ENCODE peak calls at places on chromosome 5, in six cellular contexts. I is sigmoid colon, J is upper lobe of left lung, D is ovary, H is suprapubic skin, B is K562. M is an unnamed sample.
A peak's percentile ranks its signal among the peaks of the same experiment; 100 is the strongest.

GRCh38 chr5:40628428-40628827 is 51.3 kb upstream of the PTGER4 start:
- DNase-seq in B (no peak), I (no peak), H (no peak), D (no peak), J (no peak), M (no peak)

GRCh38 chr5:127785098-127785927 is 82.1 kb downstream of the CCDC192 start:
- DNase-seq in H (no peak), J (no peak), B (no peak), D (no peak), I (no peak), M (no peak)

GRCh38 chr5:88113429-88113828 is 155.2 kb downstream of the TMEM161B start:
- DNase-seq in D (no peak), H (no peak), I (no peak), B (no peak), J (no peak), M (no peak)

GRCh38 chr5:137498301-137498735 is 808 bp downstream of the SPOCK1 start:
- DNase-seq in H (peak; percentile 79), B (no peak), I (no peak), D (no peak), J (peak; percentile 88), M (peak; percentile 84)

GRCh38 chr5:53167836-53168235 is 58.3 kb upstream of the MOCS2 start:
- DNase-seq in B (no peak), I (peak; percentile 78), H (no peak), J (no peak), D (no peak), M (no peak)

GRCh38 chr5:181191526-181192336 is 13.3 kb downstream of the TRIM7 start:
- DNase-seq in I (peak; percentile 97), D (peak; percentile 95), J (peak; percentile 100), H (peak; percentile 98), B (peak; percentile 85), M (peak; percentile 100)

GRCh38 chr5:1538741-1539392 is 15.1 kb upstream of the LPCAT1 start:
- DNase-seq in D (peak; percentile 7), J (no peak), H (peak; percentile 43), I (peak; percentile 46), B (no peak), M (no peak)

GRCh38 chr5:149485655-149486615 is 65.3 kb downstream of the CSNK1A1 start:
- DNase-seq in D (no peak), I (peak; percentile 96), B (no peak), J (no peak), H (no peak), M (peak; percentile 98)

GRCh38 chr5:98775962-98776687 is 2.7 kb downstream of the RGMB start:
- DNase-seq in J (no peak), B (no peak), H (no peak), I (no peak), D (no peak), M (no peak)

GRCh38 chr5:23332650-23333251 is 174.7 kb upstream of the PRDM9 start:
- DNase-seq in J (no peak), B (no peak), D (no peak), H (no peak), I (no peak), M (no peak)

GRCh38 chr5:65833780-65834179 is 92.6 kb upstream of the ERBIN start:
- DNase-seq in D (no peak), J (no peak), I (no peak), B (no peak), H (no peak), M (no peak)
- H3K27me3 ChIP-seq in D (no peaks in the 10 kb centered on the region), J (no peaks in the 10 kb centered on the region), I (no peaks in the 10 kb centered on the region), B (no peaks in the 10 kb centered on the region), H (no peaks in the 10 kb centered on the region), M (no peaks in the 10 kb centered on the region)

GRCh38 chr5:34913072-34913471 is 2.2 kb downstream of the RAD1 start:
- DNase-seq in J (no peak), D (no peak), B (no peak), I (no peak), H (no peak), M (no peak)

GRCh38 chr5:34915856-34916192 is 313 bp downstream of the BRIX1 start:
- DNase-seq in H (no peak), B (no peak), I (no peak), J (no peak), D (no peak), M (no peak)

GRCh38 chr5:34914671-34915138 is 599 bp downstream of the RAD1 start:
- DNase-seq in B (peak; percentile 47), I (peak; percentile 69), J (no peak), D (peak; percentile 65), H (peak; percentile 80), M (no peak)

GRCh38 chr5:34916518-34916917 is 1.0 kb downstream of the BRIX1 start:
- DNase-seq in B (no peak), I (no peak), D (no peak), J (no peak), H (no peak), M (no peak)

GRCh38 chr5:34915139-34915855 is at the start of the genes BRIX1 and RAD1:
- DNase-seq in D (peak; percentile 92), I (peak; percentile 97), H (peak; percentile 97), B (peak; percentile 84), J (peak; percentile 98), M (peak; percentile 97)
- H3K4me3 ChIP-seq in D (peak within 1 kb of the TSS; percentile 87), I (peak within 1 kb of the TSS; percentile 99), H (peak within 1 kb of the TSS; percentile 91), B (peak within 1 kb of the TSS; percentile 94), J (peak within 1 kb of the TSS; percentile 85), M (peak within 1 kb of the TSS; percentile 72)

GRCh38 chr5:122586351-122586750 is 188.5 kb upstream of the SNX2 start:
- DNase-seq in H (no peak), J (no peak), D (no peak), B (no peak), I (no peak), M (no peak)

DNA sequence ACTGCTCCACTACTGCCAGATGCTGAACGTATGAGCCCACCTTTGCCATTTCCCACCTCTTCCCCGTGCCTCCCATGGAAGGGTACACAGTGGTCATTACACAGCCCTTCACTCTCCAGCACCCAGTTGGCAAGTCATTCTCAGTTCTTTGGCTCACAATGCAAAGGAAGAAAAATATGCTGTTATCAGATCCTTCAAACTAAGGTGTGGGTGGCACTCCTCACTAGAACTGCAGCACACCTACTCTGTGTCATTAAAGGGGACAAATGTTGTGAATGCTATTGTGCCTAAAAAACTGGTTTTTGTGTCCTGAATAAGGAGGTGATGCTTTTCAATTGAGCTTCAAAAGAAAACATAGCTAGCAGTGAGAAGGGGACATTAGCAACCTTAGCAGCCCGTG is 183.1 kb upstream of the SNX2 start:
- DNase-seq in J (no peak), D (no peak), H (no peak), B (no peak), I (no peak), M (no peak)
- TF ChIP-seq EP300 in J (no peak), D (no peak), H (no peak), B (no peak), I (no peak), M (no peak)

GRCh38 chr5:85604786-85605185 is 1013.0 kb upstream of the COX7C start:
- DNase-seq in H (no peak), J (no peak), D (no peak), I (no peak), B (no peak), M (no peak)
- H3K27me3 ChIP-seq in H (no peaks in the 10 kb centered on the region), J (no peaks in the 10 kb centered on the region), D (no peaks in the 10 kb centered on the region), I (no peaks in the 10 kb centered on the region), B (no peaks in the 10 kb centered on the region), M (no peaks in the 10 kb centered on the region)

DNA sequence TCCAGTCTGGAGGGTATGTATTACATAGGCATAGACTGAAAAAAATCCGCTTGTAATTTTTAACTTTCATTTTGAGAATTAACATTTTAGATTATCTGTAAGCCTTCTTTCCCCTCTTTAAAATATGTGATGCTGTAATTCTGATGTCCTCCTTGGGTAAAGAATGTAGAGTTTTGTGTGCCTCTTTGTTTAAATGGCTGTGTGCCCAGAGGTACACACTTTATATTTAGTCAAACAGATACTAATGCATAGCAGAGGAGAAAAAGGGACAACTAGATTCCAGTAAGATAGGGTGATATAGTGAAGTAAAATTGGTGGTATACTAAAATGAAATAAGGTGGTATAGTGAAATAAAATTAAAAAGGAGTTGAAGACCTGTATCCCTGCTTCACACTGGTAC is 1.3 kb downstream of the FBXO38 start:
- DNase-seq in J (no peak), H (no peak), B (no peak), I (no peak), D (no peak), M (no peak)
- H3K4me3 ChIP-seq in J (no peak overlapping the region), H (no peak overlapping the region), B (peak overlapping the region; percentile 83), I (peak overlapping the region; percentile 93), D (no peak overlapping the region), M (peak overlapping the region; percentile 80)

GRCh38 chr5:44875661-44876250 is 67.0 kb downstream of the MRPS30 start:
- DNase-seq in B (no peak), D (no peak), I (no peak), H (no peak), J (no peak), M (no peak)
- TF ChIP-seq EP300 in B (no peak), D (no peak), I (no peak), H (no peak), J (no peak), M (no peak)

GRCh38 chr5:9226026-9226536 is 319.8 kb downstream of the SEMA5A start:
- DNase-seq in D (no peak), J (no peak), H (no peak), B (no peak), I (no peak), M (no peak)
- H3K27me3 ChIP-seq in D (no peaks in the 10 kb centered on the region), J (no peaks in the 10 kb centered on the region), H (no peaks in the 10 kb centered on the region), B (no peaks in the 10 kb centered on the region), I (no peaks in the 10 kb centered on the region), M (no peaks in the 10 kb centered on the region)

DNA sequence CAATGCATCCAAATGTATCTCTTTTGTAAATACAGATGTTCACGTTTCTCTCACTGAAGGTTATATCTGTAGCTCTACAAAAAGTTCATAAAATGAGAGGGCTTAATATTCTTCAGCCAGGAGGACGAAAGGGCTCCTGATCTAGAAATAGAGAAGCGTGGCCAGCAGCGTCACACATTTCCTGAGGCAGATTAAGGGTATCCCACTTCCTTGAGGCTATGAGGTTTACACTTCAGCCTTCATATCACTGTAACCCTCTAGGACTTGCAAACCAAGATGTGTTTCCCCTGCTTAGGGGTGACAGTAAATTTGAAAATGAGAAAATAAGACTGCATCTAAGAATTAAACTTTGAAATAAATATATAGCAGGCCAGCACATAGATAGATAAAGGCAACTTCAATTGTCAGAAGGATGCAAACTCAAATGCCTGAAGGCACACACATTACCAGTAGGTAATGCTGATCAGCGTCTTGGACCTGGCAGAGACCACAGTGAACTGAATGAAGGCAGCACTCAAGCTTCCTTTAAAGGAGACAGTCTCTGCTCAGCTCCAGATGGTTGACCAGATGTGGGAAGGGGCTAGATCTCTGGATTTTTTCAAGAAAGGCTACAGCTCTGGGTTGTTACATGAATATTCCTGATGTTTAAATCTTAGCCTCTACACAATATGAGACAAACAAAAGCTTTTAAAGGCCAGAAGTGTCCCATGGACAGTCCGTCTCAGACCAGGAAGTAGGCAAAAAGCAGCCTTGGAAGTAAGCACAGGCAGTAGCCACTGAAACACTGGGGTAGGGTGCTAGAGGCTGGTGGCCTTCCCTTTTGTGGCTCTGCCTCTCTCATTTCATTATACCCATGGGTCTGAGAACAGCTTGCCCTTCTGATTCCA is 197.7 kb downstream of the MCTP1 start:
- DNase-seq in B (no peak), H (no peak), D (no peak), J (no peak), I (no peak), M (no peak)
- H3K4me3 ChIP-seq in B (no peak overlapping the region), H (no peak overlapping the region), D (no peak overlapping the region), J (no peak overlapping the region), I (no peak overlapping the region), M (no peak overlapping the region)

DNA sequence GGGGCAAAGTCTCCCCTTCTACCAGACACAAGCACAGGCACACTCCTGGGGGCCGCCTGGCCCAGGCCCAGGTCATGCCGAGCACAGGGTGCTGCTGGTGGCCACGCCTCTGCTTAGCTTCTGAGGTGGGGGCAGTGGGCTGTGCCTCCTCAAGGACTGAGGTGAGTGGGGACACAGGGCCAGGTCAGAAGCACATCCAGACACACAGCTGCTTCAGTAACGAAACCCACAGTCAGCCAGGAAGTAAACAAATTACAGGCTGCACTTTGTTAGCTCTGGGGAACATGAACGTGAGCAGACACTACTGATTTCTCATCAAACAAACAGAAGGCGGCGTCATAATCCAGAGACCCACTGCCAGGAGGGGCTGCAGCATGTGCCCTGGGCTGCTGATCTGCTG is 192.4 kb downstream of the HSPA4 start:
- DNase-seq in J (no peak), I (no peak), H (no peak), B (no peak), D (no peak), M (no peak)
- TF ChIP-seq EP300 in J (no peak), I (no peak), H (no peak), B (no peak), D (no peak), M (no peak)

M was measured in esophagus muscularis mucosa.